ENCODE peak calls at places on chromosomes 5 and 9, in nine cellular contexts. A is NCI-H774; S is endothelial cell of umbilical vein; M is left lobe of liver; R is aorta; F is stimulated activated CD8-positive, alpha-beta memory T cell treated with anti-CD3 and anti-CD28 coated beads, Interleukin-12 subunit alpha, Interleukin-12 subunit beta, amount 100 ng/mL, for 1 hour; X is stimulated activated CD4-positive, alpha-beta T cell treated with anti-CD3 and anti-CD28 coated beads, TNF-alpha, amount 100 ng/mL, for 4 hours; E is left cardiac atrium; C is Right ventricle myocardium superior. Y is an unnamed sample.
A peak's percentile ranks its signal among the peaks of the same experiment; 100 is the strongest.

GRCh38 chr9:118595719-118596305 is 773.4 kb downstream of the BRINP1 start:
- DNase-seq in E (peak; percentile 25), M (no peak), F (no peak), X (no peak), S (peak; percentile 48), C (no peak), A (peak; percentile 76), R (no peak), Y (no peak)

GRCh38 chr5:68542207-68542606 is 326.7 kb downstream of the PIK3R1 start:
- DNase-seq in F (no peak), M (no peak), A (no peak), X (no peak), C (no peak), S (no peak), R (no peak), E (no peak), Y (no peak)

GRCh38 chr9:36191290-36191645 is 547 bp downstream of the CLTA start:
- DNase-seq in S (peak; percentile 46), F (peak; percentile 21), R (peak; percentile 53), A (no peak), E (peak; percentile 36), X (peak; percentile 10), M (no peak), C (no peak), Y (no peak)

GRCh38 chr9:88678431-88678830 is 143.5 kb downstream of the NXNL2 start:
- DNase-seq in R (no peak), M (no peak), A (no peak), E (no peak), S (no peak), X (no peak), C (no peak), F (no peak), Y (no peak)

GRCh38 chr9:99237356-99237755 is 15.3 kb downstream of the SEC61B start:
- DNase-seq in F (no peak), A (no peak), S (no peak), R (no peak), C (no peak), X (no peak), E (no peak), M (no peak), Y (no peak)

GRCh38 chr5:127447822-127448221 is 69.6 kb upstream of the PRRC1 start:
- DNase-seq in X (no peak), E (no peak), F (no peak), A (no peak), S (no peak), C (no peak), R (no peak), M (no peak), Y (no peak)

GRCh38 chr5:165906879-165907278 is 2384.6 kb upstream of the WWC1 start:
- DNase-seq in R (no peak), E (no peak), S (no peak), A (no peak), C (no peak), X (no peak), M (no peak), F (no peak), Y (no peak)

GRCh38 chr9:88579363-88579715 is 44.4 kb downstream of the NXNL2 start:
- DNase-seq in C (no peak), A (no peak), X (no peak), R (no peak), M (no peak), E (no peak), F (no peak), S (no peak), Y (no peak)

GRCh38 chr9:136576269-136576626 is 30.4 kb upstream of the NOTCH1 start:
- DNase-seq in E (no peak), R (peak; percentile 83), A (no peak), C (peak; percentile 70), M (peak; percentile 71), X (no peak), F (no peak), S (no peak), Y (no peak)